ENCODE peak calls at places on chromosomes 12 and 14, in eight cellular contexts. G is pons; T is sciatic nerve; A is memory B cell; B is stimulated activated CD4-positive, alpha-beta T cell treated with anti-CD3 and anti-CD28 coated beads, Interleukin-12 subunit alpha, Interleukin-12 subunit beta, amount 100 ng/mL, for 24 hours; C is MV-4-11; Y is gastrocnemius medialis; U is ecto neural progenitor cell. P is an unnamed sample.

GRCh38 chr12:106919910-106920544 is 35.7 kb upstream of the TMEM263 start:
- DNase-seq in B (no peak), T (no peak), U (no peak), Y (no peak), G (peak), A (peak), C (peak), P (no peak)

GRCh38 chr12:252634-253033 is 10.0 kb downstream of the SLC6A13 start:
- DNase-seq in Y (no peak), T (no peak), A (no peak), C (no peak), B (no peak), G (no peak), U (peak), P (no peak)

GRCh38 chr12:67710582-67710981 is 62.0 kb downstream of the DYRK2 start:
- DNase-seq in C (peak), U (no peak), T (no peak), G (peak), Y (no peak), B (no peak), A (no peak), P (peak)

GRCh38 chr12:63826002-63826585 is 18.4 kb upstream of the SRGAP1 start:
- DNase-seq in U (no peak), A (no peak), B (no peak), T (no peak), Y (no peak), C (peak), G (peak), P (no peak)

GRCh38 chr12:10184261-10184843 is 5.5 kb downstream of the TMEM52B start:
- DNase-seq in T (no peak), G (no peak), Y (no peak), B (no peak), U (no peak), C (peak), A (no peak), P (no peak)

GRCh38 chr14:37274652-37275051 is 76.9 kb downstream of the MIPOL1 start:
- DNase-seq in C (no peak), U (no peak), T (no peak), G (no peak), A (no peak), Y (no peak), B (no peak), P (no peak)

GRCh38 chr12:101759396-101760047 is 20.3 kb upstream of the SYCP3 start:
- DNase-seq in C (no peak), A (peak), T (no peak), Y (no peak), B (no peak), U (no peak), G (no peak), P (peak)

GRCh38 chr14:66104486-66104885 is 381.7 kb upstream of the CCDC196 start:
- DNase-seq in A (no peak), B (no peak), C (no peak), G (no peak), T (no peak), U (no peak), Y (no peak), P (no peak)

GRCh38 chr12:56361487-56362129 is 1.0 kb downstream of the APOF start:
- DNase-seq in U (no peak), Y (no peak), A (no peak), T (no peak), C (no peak), B (no peak), G (no peak), P (peak)

GRCh38 chr12:106631150-106631549 is 48.3 kb downstream of the RFX4 start:
- DNase-seq in T (no peak), G (no peak), A (no peak), Y (no peak), B (no peak), U (no peak), C (no peak), P (no peak)

GRCh38 chr14:89617471-89618291 is 200.6 kb upstream of the FOXN3 start:
- DNase-seq in B (no peak), C (no peak), Y (peak), G (peak), A (no peak), U (no peak), T (no peak), P (peak)

GRCh38 chr12:131628766-131629448 is 82.0 kb upstream of the SFSWAP start:
- DNase-seq in G (no peak), C (no peak), B (no peak), A (no peak), Y (no peak), U (peak), T (no peak), P (peak)

GRCh38 chr12:108820700-108821406 is 36.5 kb downstream of the SSH1 start:
- DNase-seq in B (no peak), C (peak), G (no peak), Y (no peak), U (no peak), A (no peak), T (no peak), P (no peak)

GRCh38 chr12:27822076-27822712 is 42.2 kb upstream of the MANSC4 start:
- DNase-seq in T (no peak), Y (no peak), G (no peak), C (peak), B (peak), A (peak), U (no peak), P (peak)

GRCh38 chr14:32232481-32232880 is 29.4 kb upstream of the RNU6-8 start:
- DNase-seq in U (no peak), G (no peak), T (no peak), C (no peak), Y (no peak), A (no peak), B (no peak), P (no peak)

GRCh38 chr12:87274594-87275245 is 754.5 kb downstream of the C12orf50 start:
- DNase-seq in Y (no peak), A (no peak), C (no peak), U (no peak), T (no peak), G (no peak), B (no peak), P (no peak)